ENCODE peak calls at places on chromosome 1, in six cellular contexts. T, P, Y, B, S and V are unnamed samples.
A peak's percentile ranks its signal among the peaks of the same experiment; 100 is the strongest.

GRCh38 chr1:95084317-95085176 is 11.8 kb upstream of the ALG14 start:
- DNase-seq in T (no peak), P (no peak), Y (peak; percentile 67), B (peak; percentile 28), S (no peak), V (peak; percentile 21)

GRCh38 chr1:37995773-37996379 is 6.1 kb upstream of the SF3A3 start:
- DNase-seq in T (peak; percentile 72), P (peak; percentile 61), Y (peak; percentile 89), B (peak; percentile 71), S (no peak), V (peak; percentile 89)

GRCh38 chr1:15038232-15039016 is 115.1 kb upstream of the TMEM51 start:
- DNase-seq in T (no peak), P (no peak), Y (peak; percentile 83), B (peak; percentile 20), S (peak; percentile 32), V (peak; percentile 33)

GRCh38 chr1:19809044-19809750 is 5.9 kb downstream of the RNF186 start:
- DNase-seq in T (no peak), P (no peak), Y (peak; percentile 68), B (no peak), S (no peak), V (no peak)

GRCh38 chr1:207088731-207089626 is at the start of gene C4BPB:
- DNase-seq in T (peak; percentile 16), P (no peak), Y (no peak), B (no peak), S (peak; percentile 33), V (no peak)

GRCh38 chr1:35726814-35727433 is 8.2 kb upstream of the C1orf216 start:
- DNase-seq in T (peak; percentile 27), P (no peak), Y (peak; percentile 85), B (peak; percentile 74), S (peak; percentile 22), V (peak; percentile 58)

GRCh38 chr1:39737546-39738169 is 1.0 kb upstream of the PPIE start:
- DNase-seq in T (peak; percentile 36), P (no peak), Y (no peak), B (peak; percentile 24), S (no peak), V (peak; percentile 79)

GRCh38 chr1:22500476-22500875 is 48.8 kb downstream of the ZBTB40 start:
- DNase-seq in T (peak; percentile 65), P (no peak), Y (no peak), B (peak; percentile 82), S (peak; percentile 67), V (peak; percentile 59)

GRCh38 chr1:36913016-36913415 is 121.3 kb downstream of the GRIK3 start:
- DNase-seq in T (no peak), P (no peak), Y (no peak), B (no peak), S (no peak), V (no peak)

GRCh38 chr1:156706647-156707008 is 1.2 kb upstream of the CRABP2 start:
- DNase-seq in T (no peak), P (peak; percentile 78), Y (peak; percentile 90), B (peak; percentile 66), S (no peak), V (no peak)

GRCh38 chr1:204563324-204563723 is 47.1 kb downstream of the MDM4 start:
- DNase-seq in T (no peak), P (no peak), Y (peak; percentile 41), B (no peak), S (no peak), V (no peak)

GRCh38 chr1:2840036-2840809 is 38.7 kb upstream of the TTC34 start:
- DNase-seq in T (no peak), P (no peak), Y (no peak), B (no peak), S (no peak), V (no peak)

GRCh38 chr1:31957701-31958674 is 19.8 kb upstream of the PTP4A2 start:
- DNase-seq in T (no peak), P (no peak), Y (no peak), B (no peak), S (no peak), V (no peak)

GRCh38 chr1:87942165-87942564 is 613.5 kb downstream of the LMO4 start:
- DNase-seq in T (peak; percentile 23), P (no peak), Y (no peak), B (peak; percentile 36), S (no peak), V (peak; percentile 35)

GRCh38 chr1:10973552-10973951 is 38.9 kb upstream of the TARDBP start:
- DNase-seq in T (peak; percentile 43), P (no peak), Y (peak; percentile 77), B (no peak), S (peak; percentile 47), V (no peak)

GRCh38 chr1:180040034-180040433 is 85.4 kb downstream of the CEP350 start:
- DNase-seq in T (peak; percentile 16), P (no peak), Y (no peak), B (peak; percentile 36), S (peak; percentile 65), V (peak; percentile 37)

GRCh38 chr1:30452170-30452569 is 271.2 kb downstream of the MATN1 start:
- DNase-seq in T (no peak), P (no peak), Y (no peak), B (no peak), S (no peak), V (no peak)

GRCh38 chr1:99146129-99146848 is 118.0 kb upstream of the PLPPR4 start:
- DNase-seq in T (no peak), P (no peak), Y (no peak), B (no peak), S (no peak), V (no peak)

GRCh38 chr1:85451236-85451830 is 13.6 kb downstream of the DDAH1 start:
- DNase-seq in T (peak; percentile 22), P (no peak), Y (no peak), B (no peak), S (peak; percentile 52), V (no peak)

GRCh38 chr1:106681939-106682522 is 374.4 kb upstream of the PRMT6 start:
- DNase-seq in T (no peak), P (no peak), Y (peak; percentile 41), B (no peak), S (no peak), V (no peak)

GRCh38 chr1:111735858-111736544 is 3.2 kb downstream of the INKA2 start:
- DNase-seq in T (no peak), P (no peak), Y (no peak), B (peak; percentile 62), S (no peak), V (peak; percentile 47)

GRCh38 chr1:168606096-168606495 is 29.7 kb downstream of the XCL1 start:
- DNase-seq in T (no peak), P (no peak), Y (no peak), B (no peak), S (peak; percentile 32), V (no peak)

GRCh38 chr1:208093754-208094719 is 150.1 kb downstream of the PLXNA2 start:
- DNase-seq in T (peak; percentile 44), P (peak; percentile 67), Y (peak; percentile 95), B (peak; percentile 82), S (peak; percentile 37), V (peak; percentile 58)

GRCh38 chr1:158177705-158178450 is 2.8 kb upstream of the CD1D start:
- DNase-seq in T (peak; percentile 38), P (peak; percentile 74), Y (peak; percentile 97), B (peak; percentile 74), S (peak; percentile 81), V (peak; percentile 31)

GRCh38 chr1:60255565-60255964 is 182.0 kb upstream of the C1orf87 start:
- DNase-seq in T (peak; percentile 26), P (no peak), Y (no peak), B (no peak), S (peak; percentile 4), V (peak; percentile 1)

DNA sequence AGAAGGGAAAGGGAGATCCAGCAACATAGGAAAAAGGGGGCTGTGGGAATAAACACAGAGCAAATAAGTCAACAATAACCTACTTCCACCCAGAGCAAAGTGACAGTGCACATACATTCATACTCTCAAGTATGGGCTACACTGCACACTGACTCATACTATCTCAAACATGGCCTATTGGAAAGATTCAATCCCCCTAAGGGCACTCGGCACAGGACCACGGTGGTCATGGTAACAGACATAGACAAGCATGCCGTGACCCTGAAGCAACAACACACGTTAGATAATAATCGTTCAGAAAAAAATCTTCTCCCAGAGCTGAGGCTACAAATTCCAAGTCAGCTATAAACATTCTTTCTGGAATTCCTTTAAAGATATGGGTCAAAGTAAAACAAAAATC is 16.8 kb upstream of the JAK1 start:
- DNase-seq in T (peak; percentile 67), P (no peak), Y (no peak), B (peak; percentile 94), S (peak; percentile 90), V (peak; percentile 71)
- H3K9ac ChIP-seq in T (no peak overlapping the region), P (no peak overlapping the region), Y (no peak overlapping the region), B (no peak overlapping the region), S (no peak overlapping the region), V (no peak overlapping the region)

DNA sequence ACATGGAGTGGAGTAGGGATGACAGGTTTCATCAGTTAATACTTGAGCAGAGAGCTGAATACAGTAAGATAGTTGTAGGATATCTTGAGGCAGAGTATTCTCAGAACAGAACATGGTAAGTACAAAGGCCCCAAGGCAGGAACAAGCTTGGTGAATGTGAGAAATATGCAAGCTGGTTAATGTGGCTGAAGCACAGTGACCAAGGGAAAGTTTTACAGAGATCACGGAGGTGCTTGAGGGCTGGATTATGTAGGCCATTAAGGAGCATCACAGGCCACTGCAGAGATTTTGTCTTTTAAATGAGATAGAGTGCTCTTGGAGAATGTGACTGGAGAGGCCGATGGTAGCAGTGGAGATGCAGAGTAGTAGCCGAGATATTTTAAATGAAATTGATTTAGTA is 54.0 kb upstream of the BOLA1 start:
- DNase-seq in T (no peak), P (no peak), Y (peak; percentile 74), B (peak; percentile 29), S (no peak), V (no peak)
- H3K4me3 ChIP-seq in T (no peak overlapping the region), P (no peak overlapping the region), Y (peak overlapping the region; percentile 84), B (no peak overlapping the region), S (no peak overlapping the region), V (no peak overlapping the region)

DNA sequence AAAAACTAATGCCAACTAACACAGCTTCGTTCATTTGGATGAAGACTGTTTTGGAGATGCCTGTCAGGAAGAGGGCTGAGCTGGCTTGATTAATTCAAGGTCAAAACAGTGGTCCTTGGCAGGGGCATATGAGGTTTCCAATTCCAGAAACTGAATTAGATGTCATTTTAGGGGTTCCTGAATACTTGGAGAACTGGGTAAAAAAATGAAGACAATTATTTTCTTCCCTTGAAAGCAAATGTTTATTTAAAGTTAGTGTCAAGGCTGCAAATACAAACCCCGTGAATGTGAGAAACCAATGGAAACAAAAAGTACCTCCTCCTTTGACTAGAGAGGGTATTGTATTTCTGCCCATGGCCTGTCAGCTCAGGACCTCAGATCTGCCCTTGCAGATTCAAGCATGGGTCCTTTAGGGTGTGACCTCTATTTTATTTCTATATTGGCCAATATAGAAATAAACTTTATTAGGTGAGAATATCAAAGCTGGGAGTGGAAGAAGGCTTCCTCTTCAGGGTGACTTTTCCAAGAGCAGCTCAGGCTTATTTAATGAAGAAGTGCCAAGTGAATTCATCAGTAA is 110.6 kb downstream of the MAST2 start:
- DNase-seq in T (no peak), P (no peak), Y (peak; percentile 18), B (peak; percentile 46), S (no peak), V (peak; percentile 14)
- H3K9ac ChIP-seq in T (peak overlapping the region; percentile 56), P (no peak overlapping the region), Y (no peak overlapping the region), B (peak overlapping the region; percentile 63), S (no peak overlapping the region), V (peak overlapping the region; percentile 18)

DNA sequence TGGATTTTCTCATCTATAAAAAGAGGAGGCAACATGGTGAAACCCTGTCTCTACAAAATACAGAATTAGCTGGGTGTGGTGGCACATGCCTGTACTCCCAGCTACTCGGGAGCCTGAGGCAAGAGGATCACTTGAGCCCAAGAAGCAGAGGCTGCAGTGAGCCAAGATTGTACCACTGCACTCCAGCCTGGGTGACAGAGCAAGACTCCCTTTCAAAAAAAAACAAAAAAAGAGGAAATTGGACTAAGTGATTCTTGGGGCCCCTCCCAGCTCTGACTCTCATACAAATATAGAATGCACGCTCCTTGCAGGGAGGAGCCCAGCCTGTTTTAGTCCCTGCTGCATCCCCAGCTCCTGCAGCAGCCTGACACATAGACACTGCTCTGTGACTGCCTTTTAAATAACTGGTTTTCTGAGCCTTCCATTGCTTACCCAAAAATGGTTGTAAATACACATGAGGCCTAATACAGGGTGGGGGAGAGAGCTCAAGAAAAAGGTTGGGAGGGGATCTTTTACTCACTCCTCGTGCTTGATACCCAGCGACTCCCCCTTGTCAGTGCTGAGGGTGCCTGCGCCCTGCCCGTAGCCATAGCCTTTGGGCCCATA is 17.2 kb downstream of the CSRP1 start:
- DNase-seq in T (no peak), P (no peak), Y (no peak), B (no peak), S (no peak), V (no peak)
- H3K4me3 ChIP-seq in T (no peak overlapping the region), P (no peak overlapping the region), Y (no peak overlapping the region), B (no peak overlapping the region), S (no peak overlapping the region), V (no peak overlapping the region)